ENCODE peak calls at places on chromosome 21, in ten cellular contexts. S is body of pancreas, Y is IMR-90, Q is A549, Z is right lobe of liver, I is GM23338, U is cardiac fibroblast, D is lower lobe of right lung, B is pancreas, E is cardiac muscle cell. O is an unnamed sample.

GRCh38 chr21:14114251-14114650 is 96.5 kb downstream of the LIPI start:
- DNase-seq in U (no peak), D (no peak), Z (no peak), Q (no peak), Y (no peak), I (peak), B (no peak), E (no peak), S (peak), O (no peak)

GRCh38 chr21:26572668-26573381 is at the start of gene CYYR1:
- DNase-seq in S (peak), I (peak), U (peak), Q (no peak), Z (peak), D (peak), E (peak), B (peak), Y (no peak), O (peak)

GRCh38 chr21:26011292-26011940 is 159.2 kb downstream of the APP start:
- DNase-seq in U (no peak), Y (no peak), Q (no peak), I (no peak), Z (no peak), E (no peak), D (no peak), S (no peak), B (no peak), O (no peak)

GRCh38 chr21:37447288-37447936 is 80.8 kb downstream of the DYRK1A start:
- DNase-seq in S (no peak), Y (no peak), Z (no peak), Q (no peak), D (no peak), I (no peak), U (no peak), B (no peak), E (peak), O (no peak)

GRCh38 chr21:25572895-25573310 is 34.4 kb downstream of the MRPL39 start:
- DNase-seq in Y (peak), B (no peak), Z (no peak), D (no peak), I (no peak), Q (no peak), S (no peak), E (no peak), U (peak), O (peak)

GRCh38 chr21:16532841-16533240 is 803.1 kb downstream of the USP25 start:
- DNase-seq in D (no peak), E (no peak), I (no peak), Z (no peak), B (no peak), S (no peak), U (peak), Q (no peak), Y (peak), O (peak)

GRCh38 chr21:24260751-24261150 is 1346.5 kb downstream of the MRPL39 start:
- DNase-seq in S (no peak), D (no peak), U (no peak), Q (no peak), I (no peak), E (no peak), B (no peak), Y (no peak), Z (no peak), O (no peak)

GRCh38 chr21:40967771-40968170 is 120.8 kb upstream of the DSCAM start:
- DNase-seq in Q (no peak), Z (no peak), S (no peak), Y (no peak), E (no peak), D (no peak), B (no peak), U (no peak), I (peak), O (no peak)

GRCh38 chr21:35333831-35334593 is 284.9 kb upstream of the RUNX1 start:
- DNase-seq in S (no peak), U (no peak), Q (no peak), D (peak), I (no peak), E (no peak), Z (no peak), Y (no peak), B (no peak), O (no peak)

GRCh38 chr21:39881661-39882060 is 14.4 kb downstream of the PCP4 start:
- DNase-seq in S (no peak), E (no peak), U (no peak), D (no peak), Z (no peak), Y (no peak), Q (no peak), B (no peak), I (peak), O (no peak)

GRCh38 chr21:17903029-17903806 is 84.1 kb upstream of the C21orf91 start:
- DNase-seq in S (no peak), B (no peak), Y (peak), I (peak), U (peak), Z (no peak), E (peak), Q (no peak), D (no peak), O (peak)

GRCh38 chr21:36400719-36401118 is 15.5 kb downstream of the CHAF1B start:
- DNase-seq in S (no peak), Y (no peak), U (no peak), D (no peak), B (no peak), Z (no peak), Q (no peak), E (no peak), I (no peak), O (no peak)

GRCh38 chr21:34367320-34367935 is 3.6 kb downstream of the KCNE2 start:
- DNase-seq in B (no peak), Z (no peak), U (peak), Q (peak), S (peak), D (no peak), Y (peak), I (peak), E (peak), O (peak)

GRCh38 chr21:25911730-25912401 is 177.1 kb downstream of the GABPA start:
- DNase-seq in Q (no peak), I (no peak), S (peak), D (no peak), Y (no peak), Z (peak), E (no peak), U (no peak), B (peak), O (no peak)

GRCh38 chr21:40146201-40146890 is 279.1 kb downstream of the PCP4 start:
- DNase-seq in Q (no peak), E (no peak), B (no peak), Y (no peak), D (no peak), U (no peak), I (no peak), S (no peak), Z (no peak), O (no peak)

GRCh38 chr21:14890141-14890540 is 174.7 kb downstream of the NRIP1 start:
- DNase-seq in Q (no peak), I (no peak), B (no peak), E (no peak), D (no peak), S (no peak), Y (no peak), U (no peak), Z (no peak), O (peak)

GRCh38 chr21:34351786-34352241 is 12.0 kb upstream of the KCNE2 start:
- DNase-seq in S (peak), E (peak), Q (peak), Z (peak), U (peak), Y (peak), D (no peak), B (no peak), I (peak), O (peak)

GRCh38 chr21:37435120-37435519 is 68.5 kb downstream of the DYRK1A start:
- DNase-seq in B (no peak), E (peak), I (peak), S (peak), Z (no peak), Q (peak), U (peak), Y (peak), D (no peak), O (peak)

GRCh38 chr21:14403681-14404318 is 20.9 kb upstream of the HSPA13 start:
- DNase-seq in E (peak), S (no peak), U (peak), Y (peak), I (peak), Z (no peak), B (no peak), Q (peak), D (no peak), O (peak)

GRCh38 chr21:28745131-28746055 is 247.3 kb downstream of the LTN1 start:
- DNase-seq in E (peak), B (peak), Z (peak), Y (peak), Q (peak), I (peak), U (peak), D (peak), S (peak), O (peak)

GRCh38 chr21:18041012-18041411 is 203.6 kb upstream of the CHODL start:
- DNase-seq in I (peak), E (peak), Q (peak), Z (no peak), U (peak), B (no peak), D (no peak), Y (no peak), S (no peak), O (peak)

GRCh38 chr21:34198232-34199120 is 125.1 kb downstream of the MRPS6 start:
- DNase-seq in Q (no peak), Y (no peak), U (no peak), S (no peak), E (peak), B (no peak), I (no peak), Z (no peak), D (no peak), O (no peak)

GRCh38 chr21:33478858-33479678 is 706 bp downstream of the TMEM50B start:
- DNase-seq in Y (peak), Q (peak), U (peak), I (peak), S (peak), D (peak), E (peak), Z (peak), B (peak), O (peak)

GRCh38 chr21:21712761-21713558 is 714.8 kb downstream of the NCAM2 start:
- DNase-seq in Q (no peak), E (no peak), Z (no peak), U (peak), S (no peak), D (no peak), I (no peak), Y (peak), B (no peak), O (peak)

GRCh38 chr21:27648560-27648959 is 681.7 kb upstream of the ADAMTS5 start:
- DNase-seq in E (no peak), Q (no peak), S (no peak), I (no peak), D (no peak), U (peak), Y (peak), Z (no peak), B (no peak), O (peak)

DNA sequence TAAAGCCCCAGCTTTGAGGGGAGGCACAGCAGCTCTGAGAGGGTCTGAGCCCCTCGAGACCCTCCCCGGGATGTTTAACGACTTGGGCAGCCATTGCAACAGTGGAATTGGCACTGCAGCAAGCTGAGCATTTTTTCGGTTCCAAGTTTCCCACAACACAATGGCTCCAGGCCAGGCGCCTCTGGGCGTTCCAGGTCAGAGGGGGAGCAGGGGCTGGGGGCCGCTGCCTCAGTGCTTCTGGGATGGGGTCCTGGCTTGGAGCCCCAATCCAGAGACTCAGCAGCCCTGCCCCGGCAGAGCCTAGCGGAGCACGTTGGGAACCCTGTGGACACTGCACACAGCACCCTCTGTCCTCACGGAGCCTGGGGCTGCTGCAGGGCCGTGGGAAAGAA is 50.0 kb downstream of the COL18A1 start:
- DNase-seq in B (no peak), Q (no peak), Y (no peak), Z (peak), E (no peak), S (no peak), D (no peak), I (no peak), U (no peak), O (peak)
- H3K4me3 ChIP-seq in B (no peak), Q (no peak), Y (no peak), Z (peak), E (no peak), S (no peak), D (peak), I (no peak), U (peak), O (no peak)

GRCh38 chr21:31509108-31510017 is 150.1 kb upstream of the SOD1 start:
- DNase-seq in E (no peak), U (peak), Q (peak), Y (no peak), Z (no peak), S (no peak), B (no peak), D (no peak), I (peak), O (peak)
- TF ChIP-seq CTCF in E (peak), U (no peak), Q (peak), Y (no peak), Z (peak), S (no peak), B (no peak), D (no peak), I (peak), O (peak)

GRCh38 chr21:42315296-42315891 is at the start of gene TFF3:
- DNase-seq in Y (no peak), Q (peak), Z (no peak), E (no peak), U (no peak), S (peak), I (no peak), D (no peak), B (peak), O (peak)

GRCh38 chr21:42311816-42312625 is 3.2 kb downstream of the TFF3 start:
- DNase-seq in Q (no peak), D (no peak), E (no peak), Z (no peak), I (no peak), S (peak), Y (no peak), U (no peak), B (peak), O (no peak)

GRCh38 chr21:42312626-42313104 is 2.5 kb downstream of the TFF3 start:
- DNase-seq in U (no peak), Z (no peak), Y (no peak), Q (no peak), I (no peak), S (no peak), D (no peak), E (no peak), B (peak), O (no peak)

GRCh38 chr21:42314616-42315295 is 453 bp downstream of the TFF3 start:
- DNase-seq in B (no peak), D (no peak), Z (no peak), U (no peak), I (no peak), S (no peak), Q (no peak), Y (no peak), E (no peak), O (no peak)

DNA sequence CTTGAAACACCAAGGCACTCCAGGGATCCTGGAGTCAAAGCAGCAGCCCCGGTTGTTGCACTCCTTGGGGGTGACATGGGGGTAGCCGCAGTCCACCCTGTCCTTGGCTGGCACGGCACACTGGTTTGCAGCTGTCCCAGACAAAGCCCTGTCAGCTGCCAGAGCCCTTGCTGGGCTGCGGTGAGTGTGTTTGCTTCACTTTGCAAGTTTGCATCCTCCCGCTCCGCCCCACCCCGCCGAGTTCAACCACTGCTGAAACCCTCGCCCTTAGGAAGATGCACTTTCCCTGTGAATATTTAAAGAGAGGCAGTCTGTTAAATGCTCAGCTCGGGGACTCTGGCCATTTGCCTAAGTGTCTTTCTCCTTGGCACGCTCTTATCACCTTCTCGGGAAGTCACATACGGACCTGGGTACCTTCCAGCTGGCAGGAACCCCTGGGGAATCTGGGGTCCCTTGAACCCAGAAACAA is 1.7 kb downstream of the TFF3 start:
- DNase-seq in B (peak), U (no peak), Z (no peak), Q (no peak), D (no peak), I (peak), S (peak), E (peak), Y (no peak), O (peak)
- H3K4me3 ChIP-seq in B (no peak), U (no peak), Z (no peak), Q (no peak), D (no peak), I (no peak), S (no peak), E (no peak), Y (no peak), O (no peak)

GRCh38 chr21:30166171-30166570 is 434 bp downstream of the CLDN17 start:
- DNase-seq in Y (no peak), Q (no peak), S (no peak), I (no peak), E (no peak), U (no peak), Z (no peak), B (no peak), D (no peak), O (no peak)

GRCh38 chr21:30168086-30168485 is 1.5 kb upstream of the CLDN17 start:
- DNase-seq in Q (no peak), U (no peak), B (no peak), D (no peak), E (no peak), Y (no peak), I (no peak), Z (no peak), S (no peak), O (no peak)

GRCh38 chr21:30166705-30167104 is at the start of gene CLDN17:
- DNase-seq in I (no peak), Z (no peak), Y (no peak), D (no peak), Q (no peak), S (no peak), U (no peak), E (no peak), B (no peak), O (no peak)

GRCh38 chr21:30164796-30165195 is 1.8 kb downstream of the CLDN17 start:
- DNase-seq in Q (no peak), Y (no peak), B (no peak), U (no peak), Z (no peak), D (no peak), S (no peak), E (no peak), I (no peak), O (no peak)
- TF ChIP-seq CTCF in Q (no peak), Y (no peak), B (no peak), U (no peak), Z (no peak), D (no peak), S (no peak), E (no peak), I (no peak), O (no peak)

GRCh38 chr21:44847261-44848056 is 26.0 kb downstream of the PTTG1IP start:
- DNase-seq in Q (no peak), S (no peak), E (no peak), D (no peak), Z (no peak), I (no peak), U (no peak), B (no peak), Y (no peak), O (no peak)

GRCh38 chr21:44848821-44849521 is 24.5 kb downstream of the PTTG1IP start:
- DNase-seq in D (no peak), I (no peak), Y (no peak), S (peak), B (peak), Z (peak), E (no peak), Q (no peak), U (no peak), O (no peak)

GRCh38 chr21:44846201-44846484 is 27.3 kb downstream of the PTTG1IP start:
- DNase-seq in S (no peak), B (no peak), Y (no peak), Q (no peak), D (no peak), I (no peak), U (no peak), E (no peak), Z (no peak), O (peak)

GRCh38 chr21:44845418-44846200 is 27.7 kb upstream of the SUMO3 start:
- DNase-seq in Y (peak), I (peak), E (peak), D (peak), U (peak), Q (peak), Z (peak), B (peak), S (peak), O (peak)

DNA sequence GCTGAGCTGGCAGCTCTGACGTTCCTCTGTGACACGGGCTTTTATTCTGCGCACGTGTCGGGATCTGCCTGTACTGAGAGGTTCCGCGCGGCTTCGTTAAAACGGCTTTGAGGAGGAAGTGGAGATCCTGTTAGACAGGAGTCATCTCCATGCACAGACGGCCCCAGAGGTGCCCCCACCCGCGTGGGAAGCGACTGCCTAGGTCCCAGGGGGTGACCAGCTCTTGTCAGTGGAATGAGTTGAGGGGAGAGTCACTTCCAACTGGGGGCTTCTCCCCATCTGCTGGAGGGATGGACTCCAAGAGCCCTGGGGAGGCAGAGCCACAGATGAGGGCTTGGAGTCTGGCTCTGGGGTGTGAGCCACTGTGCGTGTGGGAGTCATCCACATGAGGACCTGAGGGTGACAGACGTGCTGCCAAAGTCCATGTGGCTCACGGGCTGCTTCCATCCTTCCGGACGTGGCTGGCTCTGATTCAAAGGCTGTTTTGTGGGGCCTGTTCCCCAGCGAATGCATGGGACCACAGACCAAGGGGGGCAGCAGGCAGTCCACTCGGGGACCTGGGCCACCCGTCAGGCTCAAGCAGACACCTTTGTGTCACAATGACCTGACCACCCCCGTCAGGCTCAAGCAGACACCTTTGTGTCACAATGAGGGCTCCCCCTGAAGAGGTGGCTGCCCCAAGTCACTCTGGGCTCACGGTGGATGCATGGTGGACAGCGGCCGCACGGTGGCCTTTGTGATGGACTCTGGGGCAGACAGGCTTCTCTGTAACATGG is 26.8 kb downstream of the PTTG1IP start:
- DNase-seq in S (peak), B (no peak), Q (no peak), D (peak), Y (peak), I (no peak), Z (peak), U (peak), E (no peak), O (no peak)
- H3K4me3 ChIP-seq in S (no peak), B (no peak), Q (peak), D (peak), Y (no peak), I (peak), Z (no peak), U (no peak), E (no peak), O (no peak)

DNA sequence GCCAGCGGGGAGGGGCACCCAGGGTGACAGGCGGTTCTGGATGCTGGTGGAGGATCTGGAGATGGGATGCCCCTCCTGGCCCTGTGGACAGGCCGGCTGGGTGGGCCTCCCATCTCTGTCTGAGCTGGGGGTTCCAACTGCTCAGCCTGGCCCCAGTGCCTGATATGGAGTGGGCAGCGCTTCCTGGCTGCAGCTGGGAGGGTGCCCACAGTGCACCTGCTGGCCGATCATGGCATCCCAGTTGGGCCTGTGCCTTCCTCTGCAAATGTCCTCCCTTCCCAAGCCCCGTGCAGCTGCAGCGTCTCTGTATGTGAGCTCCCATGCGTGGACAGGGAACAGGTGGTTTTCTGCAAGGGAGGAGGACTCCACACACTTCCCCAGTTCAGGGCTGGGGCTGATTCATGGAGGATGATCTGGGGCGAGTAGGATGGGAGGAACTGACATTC is 2.1 kb downstream of the PFKL start:
- DNase-seq in S (peak), Y (no peak), D (no peak), E (no peak), U (no peak), Q (no peak), Z (no peak), I (no peak), B (no peak), O (no peak)
- TF ChIP-seq CTCF in S (peak), Y (no peak), D (no peak), E (no peak), U (no peak), Q (no peak), Z (no peak), I (no peak), B (no peak), O (no peak)

GRCh38 chr21:45417951-45418300 is 13.0 kb downstream of the COL18A1 start:
- DNase-seq in S (peak), U (no peak), B (no peak), I (no peak), E (no peak), Y (no peak), Q (no peak), D (peak), Z (peak), O (no peak)
- H3K4me3 ChIP-seq in S (no peak), U (no peak), B (no peak), I (no peak), E (no peak), Y (no peak), Q (no peak), D (no peak), Z (no peak), O (no peak)

O was measured in choroid plexus epithelial cell.